ENCODE peak calls at places on chromosomes 12 and 14, in ten cellular contexts. P, W, X, Y, O, E, H, Z, M and F are unnamed samples.

GRCh38 chr12:106205208-106206069 is 42.4 kb downstream of the CKAP4 start:
- DNase-seq in P (no peak), W (peak; percentile 33), X (no peak), Y (peak; percentile 40), O (no peak), E (no peak), H (no peak), Z (no peak), M (peak; percentile 51), F (no peak)

GRCh38 chr12:115998119-115998633 is 279.3 kb downstream of the MED13L start:
- DNase-seq in P (peak; percentile 4), W (no peak), X (no peak), Y (peak; percentile 65), O (no peak), E (peak; percentile 32), H (peak; percentile 68), Z (peak; percentile 61), M (no peak), F (peak; percentile 19)

GRCh38 chr14:70186826-70187483 is 1.8 kb downstream of the SLC8A3 start:
- DNase-seq in P (no peak), W (peak; percentile 21), X (no peak), Y (no peak), O (no peak), E (no peak), H (no peak), Z (peak; percentile 12), M (no peak), F (peak; percentile 61)

GRCh38 chr12:54071942-54072341 is 18.3 kb downstream of the HOXC4 start:
- DNase-seq in P (no peak), W (no peak), X (no peak), Y (no peak), O (no peak), E (no peak), H (no peak), Z (no peak), M (no peak), F (no peak)

GRCh38 chr12:116520801-116521471 is 38.2 kb upstream of the MAP1LC3B2 start:
- DNase-seq in P (no peak), W (no peak), X (no peak), Y (peak; percentile 80), O (no peak), E (no peak), H (peak; percentile 62), Z (peak; percentile 59), M (no peak), F (no peak)

GRCh38 chr12:106769078-106769477 is 5.4 kb upstream of the RIC8B start:
- DNase-seq in P (no peak), W (no peak), X (no peak), Y (peak; percentile 93), O (no peak), E (no peak), H (no peak), Z (no peak), M (no peak), F (no peak)

GRCh38 chr12:121466800-121467637 is 67.1 kb downstream of the RNF34 start:
- DNase-seq in P (peak; percentile 86), W (peak; percentile 91), X (peak; percentile 90), Y (peak; percentile 95), O (peak; percentile 82), E (peak; percentile 97), H (peak; percentile 96), Z (peak; percentile 83), M (peak; percentile 88), F (peak; percentile 96)

GRCh38 chr14:64663174-64663573 is 41.0 kb upstream of the PLEKHG3 start:
- DNase-seq in P (no peak), W (no peak), X (no peak), Y (peak; percentile 57), O (no peak), E (no peak), H (no peak), Z (no peak), M (no peak), F (no peak)

GRCh38 chr12:47023944-47024343 is 55.5 kb upstream of the PCED1B start:
- DNase-seq in P (no peak), W (no peak), X (no peak), Y (no peak), O (no peak), E (no peak), H (no peak), Z (no peak), M (no peak), F (no peak)

GRCh38 chr14:56487761-56488160 is 91.8 kb upstream of the TMEM260 start:
- DNase-seq in P (no peak), W (no peak), X (no peak), Y (peak; percentile 53), O (no peak), E (no peak), H (peak; percentile 15), Z (peak; percentile 81), M (no peak), F (no peak)

GRCh38 chr14:97866664-97867063 is 1069.5 kb downstream of the VRK1 start:
- DNase-seq in P (no peak), W (no peak), X (no peak), Y (peak; percentile 5), O (no peak), E (no peak), H (no peak), Z (no peak), M (no peak), F (no peak)

GRCh38 chr12:70242695-70243509 is at the start of gene CNOT2:
- DNase-seq in P (peak; percentile 90), W (peak; percentile 91), X (peak; percentile 92), Y (peak; percentile 91), O (peak; percentile 72), E (peak; percentile 85), H (peak; percentile 81), Z (peak; percentile 88), M (peak; percentile 92), F (peak; percentile 90)

GRCh38 chr12:26789731-26790644 is 43.0 kb downstream of the ITPR2 start:
- DNase-seq in P (no peak), W (no peak), X (no peak), Y (peak; percentile 39), O (no peak), E (peak; percentile 63), H (peak; percentile 72), Z (peak; percentile 90), M (no peak), F (no peak)

GRCh38 chr14:94394594-94395305 is 6.3 kb upstream of the SERPINA1 start:
- DNase-seq in P (no peak), W (no peak), X (no peak), Y (no peak), O (no peak), E (no peak), H (peak; percentile 37), Z (peak; percentile 62), M (peak; percentile 27), F (no peak)

GRCh38 chr14:24965934-24966593 is 83.9 kb downstream of the STXBP6 start:
- DNase-seq in P (no peak), W (no peak), X (no peak), Y (peak; percentile 75), O (no peak), E (peak; percentile 50), H (peak; percentile 89), Z (peak; percentile 84), M (peak; percentile 24), F (no peak)

GRCh38 chr12:39441963-39442894 is 691 bp downstream of the KIF21A start:
- DNase-seq in P (peak; percentile 63), W (peak; percentile 58), X (peak; percentile 62), Y (peak; percentile 62), O (peak; percentile 37), E (no peak), H (peak; percentile 3), Z (peak; percentile 33), M (peak; percentile 31), F (peak; percentile 82)

GRCh38 chr12:52865090-52865944 is 16.5 kb upstream of the KRT78 start:
- DNase-seq in P (peak; percentile 72), W (peak; percentile 82), X (no peak), Y (peak; percentile 80), O (no peak), E (peak; percentile 86), H (peak; percentile 84), Z (peak; percentile 56), M (peak; percentile 50), F (no peak)

GRCh38 chr12:92624236-92624635 is 78.6 kb upstream of the PLEKHG7 start:
- DNase-seq in P (no peak), W (peak; percentile 52), X (no peak), Y (peak; percentile 76), O (no peak), E (peak; percentile 23), H (peak; percentile 50), Z (peak; percentile 88), M (no peak), F (no peak)

GRCh38 chr12:93144109-93144508 is 215.0 kb upstream of the EEA1 start:
- DNase-seq in P (no peak), W (no peak), X (no peak), Y (no peak), O (no peak), E (no peak), H (no peak), Z (no peak), M (no peak), F (no peak)

GRCh38 chr12:106118-106561 is 39.6 kb downstream of the IQSEC3 start:
- DNase-seq in P (no peak), W (peak; percentile 35), X (no peak), Y (no peak), O (no peak), E (no peak), H (no peak), Z (no peak), M (peak; percentile 42), F (peak; percentile 67)

GRCh38 chr12:92463171-92463570 is 239.6 kb upstream of the PLEKHG7 start:
- DNase-seq in P (no peak), W (no peak), X (no peak), Y (no peak), O (no peak), E (no peak), H (no peak), Z (no peak), M (no peak), F (no peak)